ENCODE peak calls at places on chromosomes 1 and 21, in eight cellular contexts. W, G, K, Q, P, U, X and S are unnamed samples.

GRCh38 chr1:148386617-148387016 is 96.5 kb downstream of the PPIAL4G start:
- DNase-seq in G (no peak), K (no peak), W (no peak), U (no peak), Q (no peak), P (no peak), X (no peak), S (no peak)

GRCh38 chr1:157400766-157401165 is 151.5 kb downstream of the FCRL5 start:
- DNase-seq in P (no peak), K (no peak), G (no peak), Q (no peak), X (no peak), U (no peak), W (no peak), S (no peak)

GRCh38 chr1:6027591-6027990 is 18.1 kb upstream of the KCNAB2 start:
- DNase-seq in Q (no peak), P (no peak), U (peak; percentile 63), K (peak; percentile 26), X (no peak), G (no peak), W (no peak), S (no peak)

GRCh38 chr21:45018131-45019075 is 56.0 kb upstream of the ADARB1 start:
- DNase-seq in P (no peak), U (no peak), K (no peak), G (no peak), Q (no peak), W (no peak), X (no peak), S (no peak)

GRCh38 chr1:163924041-163924440 is 602.3 kb downstream of the NUF2 start:
- DNase-seq in U (peak; percentile 20), P (no peak), X (no peak), G (no peak), W (no peak), K (no peak), Q (no peak), S (no peak)

GRCh38 chr1:162899422-162900168 is 38.6 kb upstream of the CCDC190 start:
- DNase-seq in Q (no peak), U (no peak), X (no peak), K (no peak), W (peak; percentile 6), G (no peak), P (no peak), S (no peak)

GRCh38 chr1:63732666-63733065 is 41.2 kb upstream of the ROR1 start:
- DNase-seq in Q (no peak), G (no peak), U (no peak), K (no peak), X (no peak), P (no peak), W (no peak), S (no peak)

GRCh38 chr1:184255560-184255959 is 131.3 kb upstream of the C1orf21 start:
- DNase-seq in G (no peak), P (no peak), W (no peak), X (no peak), U (no peak), Q (no peak), K (no peak), S (no peak)

GRCh38 chr1:204123376-204123775 is 28.5 kb downstream of the ETNK2 start:
- DNase-seq in Q (no peak), U (no peak), X (no peak), P (no peak), G (no peak), W (no peak), K (no peak), S (no peak)

GRCh38 chr1:202836616-202837403 is 26.1 kb downstream of the PCAT6 start:
- DNase-seq in Q (no peak), P (no peak), G (no peak), W (peak; percentile 90), X (no peak), U (peak; percentile 73), K (no peak), S (no peak)

GRCh38 chr21:18772404-18772803 is 368.8 kb upstream of the TMPRSS15 start:
- DNase-seq in P (no peak), U (peak; percentile 58), K (no peak), Q (no peak), G (no peak), X (no peak), W (peak; percentile 44), S (no peak)

GRCh38 chr1:1004780-1005697 is 5.1 kb upstream of the HES4 start:
- DNase-seq in K (no peak), U (no peak), P (no peak), Q (peak; percentile 25), W (no peak), G (no peak), X (no peak), S (peak; percentile 4)